ENCODE peak calls at places on chromosomes 1 and 21, in five cellular contexts. A is HepG2, Z is HCT116, H is K562, I is H1. O is an unnamed sample.

GRCh38 chr1:187734427-187734826 is 905.7 kb downstream of the PLA2G4A start:
- DNase-seq in I (no peak), H (no peak), A (no peak), Z (no peak), O (no peak)

GRCh38 chr1:159113783-159114182 is 37.2 kb upstream of the AIM2 start:
- DNase-seq in Z (no peak), H (no peak), I (no peak), A (no peak), O (no peak)

GRCh38 chr1:219812491-219813221 is 115.7 kb downstream of the SLC30A10 start:
- DNase-seq in H (peak; percentile 72), A (peak; percentile 85), Z (peak; percentile 75), I (peak; percentile 67), O (no peak)

GRCh38 chr21:25625036-25625435 is 14.0 kb upstream of the JAM2 start:
- DNase-seq in I (no peak), A (no peak), H (no peak), Z (no peak), O (no peak)

GRCh38 chr1:230834292-230834691 is 34.0 kb downstream of the C1orf198 start:
- DNase-seq in Z (no peak), H (no peak), A (no peak), I (peak; percentile 19), O (no peak)

GRCh38 chr1:41381691-41382530 is 20.7 kb downstream of the FOXO6 start:
- DNase-seq in I (no peak), Z (peak; percentile 42), H (no peak), A (no peak), O (no peak)

GRCh38 chr1:25875154-25875855 is at the start of gene PAQR7:
- DNase-seq in A (peak; percentile 67), H (peak; percentile 90), Z (no peak), I (peak; percentile 86), O (no peak)

GRCh38 chr1:16927711-16928485 is 6.2 kb downstream of the CROCC start:
- DNase-seq in H (no peak), Z (no peak), A (no peak), I (no peak), O (no peak)

GRCh38 chr1:78836736-78837135 is 169.8 kb downstream of the ADGRL4 start:
- DNase-seq in H (no peak), I (no peak), A (no peak), Z (no peak), O (no peak)

GRCh38 chr1:183734600-183735036 is 70.3 kb upstream of the RGL1 start:
- DNase-seq in A (no peak), I (no peak), H (no peak), Z (no peak), O (no peak)

GRCh38 chr21:14356771-14357170 is 26.2 kb downstream of the HSPA13 start:
- DNase-seq in I (no peak), A (no peak), Z (no peak), H (no peak), O (no peak)

GRCh38 chr1:90198616-90199015 is 203.7 kb downstream of the ZNF326 start:
- DNase-seq in I (no peak), A (no peak), H (no peak), Z (no peak), O (no peak)

GRCh38 chr1:216723274-216723780 is at the start of gene ESRRG:
- DNase-seq in Z (no peak), H (no peak), A (peak; percentile 1), I (peak; percentile 80), O (no peak)

GRCh38 chr1:187566371-187566770 is 737.6 kb downstream of the PLA2G4A start:
- DNase-seq in H (no peak), I (no peak), A (no peak), Z (no peak), O (no peak)

GRCh38 chr1:111199329-111199728 is 1.1 kb downstream of the DENND2D start:
- DNase-seq in A (no peak), H (no peak), I (no peak), Z (no peak), O (no peak)

GRCh38 chr21:38380391-38381137 is 117.7 kb downstream of the ERG start:
- DNase-seq in A (no peak), H (no peak), Z (no peak), I (no peak), O (no peak)

GRCh38 chr1:8825985-8826481 is 8.6 kb upstream of the RERE start:
- DNase-seq in Z (no peak), I (no peak), H (no peak), A (no peak), O (no peak)

GRCh38 chr1:8082945-8083344 is 56.8 kb upstream of the ERRFI1 start:
- DNase-seq in A (peak; percentile 73), I (no peak), Z (no peak), H (no peak), O (no peak)

GRCh38 chr1:181482001-181482430 is 1.3 kb upstream of the CACNA1E start:
- DNase-seq in Z (no peak), I (no peak), A (no peak), H (no peak), O (no peak)

GRCh38 chr1:181482521-181483083 is 715 bp upstream of the CACNA1E start:
- DNase-seq in H (peak; percentile 36), A (no peak), Z (no peak), I (peak; percentile 84), O (no peak)

GRCh38 chr1:181476581-181476980 is 6.7 kb upstream of the CACNA1E start:
- DNase-seq in Z (no peak), H (no peak), A (no peak), I (no peak), O (no peak)

GRCh38 chr1:181475580-181475979 is 7.7 kb upstream of the CACNA1E start:
- DNase-seq in Z (no peak), A (no peak), H (no peak), I (no peak), O (no peak)

DNA sequence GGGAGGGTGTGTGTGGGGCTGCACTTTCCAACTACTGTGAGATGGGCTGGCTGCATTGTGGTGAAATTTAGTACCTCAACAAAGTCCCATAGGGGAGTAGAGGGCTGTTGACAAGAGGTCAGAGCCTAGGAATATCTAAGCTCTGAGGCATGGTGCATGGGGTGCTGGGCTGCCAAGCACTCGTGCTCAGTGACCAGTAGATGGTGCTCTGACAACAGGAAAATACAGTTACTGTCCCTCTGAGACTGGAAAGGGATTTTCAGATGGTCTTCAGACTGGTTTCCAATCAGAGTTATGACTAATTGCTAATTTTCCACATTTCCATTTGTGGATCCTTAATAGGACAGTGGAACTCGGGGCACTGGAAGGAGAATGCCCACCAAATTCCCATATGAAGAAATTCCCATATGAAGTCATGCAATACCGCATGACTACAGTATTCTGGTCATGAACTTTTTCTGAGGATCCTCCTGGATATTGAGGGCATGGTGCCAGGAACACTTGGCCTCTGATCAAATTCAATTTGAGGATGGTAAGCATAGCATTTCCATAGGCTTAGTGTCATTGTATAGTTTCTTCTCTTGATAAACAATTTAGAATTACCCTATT is 4.1 kb upstream of the CACNA1E start:
- DNase-seq in Z (peak; percentile 59), A (peak; percentile 45), I (peak; percentile 53), H (peak; percentile 73), O (peak; percentile 56)
- TF ChIP-seq SRF in Z (no peak), A (no peak), I (no peak), H (no peak), O (no peak)

DNA sequence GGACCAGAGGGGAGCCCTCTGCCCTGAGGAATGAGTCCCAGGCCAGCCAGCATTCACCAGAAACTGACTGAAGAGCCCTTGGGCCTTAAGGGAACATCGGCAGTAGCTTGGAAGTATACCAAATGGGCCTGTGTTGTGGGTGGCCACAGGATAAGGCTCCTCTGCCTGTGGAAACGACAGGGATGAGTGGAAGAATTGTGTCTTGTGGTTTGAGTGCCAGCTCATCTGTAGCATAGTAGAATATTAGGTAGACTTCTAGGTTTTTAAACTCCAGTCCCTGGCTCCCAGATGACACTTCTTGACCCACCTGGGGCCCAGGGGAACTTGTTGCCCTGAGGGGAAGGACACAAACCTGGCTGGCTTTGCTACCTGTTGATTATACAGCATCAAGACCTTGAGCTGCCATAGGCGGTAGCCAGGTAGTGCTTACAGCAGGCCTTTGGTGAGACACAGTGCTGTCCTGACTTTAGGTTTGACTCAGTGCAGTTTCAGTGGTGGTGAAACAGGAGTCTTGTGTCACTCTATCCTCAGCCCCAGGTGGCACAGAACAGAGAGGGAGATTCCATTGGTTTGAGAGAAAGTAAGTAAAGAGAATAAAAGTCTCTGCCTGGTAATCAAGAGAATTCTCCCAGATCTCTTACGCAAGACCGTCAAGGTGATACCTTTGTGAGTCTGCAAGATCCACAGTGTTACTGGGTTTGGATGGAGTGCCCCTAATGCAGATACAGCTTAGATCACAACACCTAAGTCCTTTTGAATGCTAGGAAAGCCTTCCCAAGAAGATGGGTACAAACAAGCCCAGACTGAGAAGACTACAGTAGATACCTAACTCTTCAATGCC is 50.2 kb downstream of the RABGAP1L start:
- DNase-seq in A (no peak), H (no peak), I (no peak), Z (no peak), O (no peak)
- TF ChIP-seq SRF in A (no peak), H (no peak), I (no peak), Z (no peak), O (no peak)

GRCh38 chr1:236010443-236010842 is 54.4 kb downstream of the NID1 start:
- DNase-seq in Z (no peak), H (no peak), A (no peak), I (no peak), O (no peak)

GRCh38 chr1:236011641-236012040 is 53.2 kb downstream of the NID1 start:
- DNase-seq in A (no peak), I (no peak), H (no peak), Z (no peak), O (no peak)

GRCh38 chr1:236007781-236008180 is 57.1 kb downstream of the NID1 start:
- DNase-seq in A (no peak), I (no peak), H (no peak), Z (no peak), O (no peak)

GRCh38 chr1:236009193-236009592 is 55.7 kb downstream of the NID1 start:
- DNase-seq in I (no peak), H (no peak), A (no peak), Z (no peak), O (no peak)

DNA sequence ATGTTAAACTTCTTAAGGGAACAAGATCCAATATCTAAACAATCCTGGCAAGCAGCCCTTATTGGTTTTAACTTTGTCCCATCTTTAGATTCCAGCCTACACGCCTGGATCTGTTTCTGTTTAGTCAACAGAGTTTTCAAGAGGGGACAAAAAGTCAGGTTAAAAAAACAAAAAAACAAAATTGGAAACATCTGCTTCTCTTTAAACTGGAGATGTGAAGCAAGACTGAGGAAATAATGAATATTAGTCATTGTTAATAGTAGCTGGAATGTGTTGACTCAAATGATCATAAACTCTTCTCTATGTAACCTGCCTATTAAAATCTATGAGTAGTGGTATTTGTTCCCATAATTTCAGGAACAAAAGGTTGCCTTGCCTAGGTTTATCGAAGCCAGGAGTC is 55.0 kb downstream of the NID1 start:
- DNase-seq in A (no peak), H (no peak), Z (no peak), I (no peak), O (no peak)
- TF ChIP-seq SRF in A (no peak), H (no peak), Z (no peak), I (no peak), O (no peak)

GRCh38 chr1:63747445-63747844 is 26.4 kb upstream of the ROR1 start:
- DNase-seq in I (no peak), Z (no peak), H (no peak), A (no peak), O (no peak)

GRCh38 chr1:63752176-63752575 is 21.6 kb upstream of the ROR1 start:
- DNase-seq in Z (no peak), I (no peak), A (no peak), H (no peak), O (no peak)

GRCh38 chr1:63742526-63742925 is 31.3 kb upstream of the ROR1 start:
- DNase-seq in Z (no peak), A (no peak), I (no peak), H (no peak), O (no peak)

GRCh38 chr1:63740432-63740831 is 33.4 kb upstream of the ROR1 start:
- DNase-seq in Z (no peak), I (no peak), A (no peak), H (no peak), O (no peak)

GRCh38 chr1:63746129-63746864 is 27.5 kb upstream of the ROR1 start:
- DNase-seq in H (no peak), A (no peak), I (peak; percentile 54), Z (no peak), O (no peak)
- TF ChIP-seq SRF in H (no peak), A (no peak), I (no peak), Z (no peak), O (no peak)

O was measured in GM12878.